ENCODE peak calls at places on chromosomes 16 and 17, in six cellular contexts. W is sigmoid colon, X is thyroid gland, A is lower leg skin, T is suprapubic skin, Y is gastrocnemius medialis. G is an unnamed sample.

GRCh38 chr17:64320613-64321553 is 57.8 kb upstream of the TEX2 start:
- DNase-seq in W (peak), X (peak), A (peak), T (no peak), Y (peak), G (peak)

GRCh38 chr17:31525801-31526549 is 134.5 kb downstream of the RAB11FIP4 start:
- DNase-seq in W (no peak), X (no peak), A (no peak), T (no peak), Y (no peak), G (no peak)

GRCh38 chr16:88904676-88905365 is 38.4 kb upstream of the PABPN1L start:
- DNase-seq in W (no peak), X (no peak), A (no peak), T (no peak), Y (no peak), G (no peak)

GRCh38 chr16:72027669-72028378 is 19.3 kb downstream of the DHODH start:
- DNase-seq in W (no peak), X (no peak), A (no peak), T (no peak), Y (no peak), G (no peak)

GRCh38 chr17:66715076-66715675 is 119.7 kb upstream of the CACNG5 start:
- DNase-seq in W (no peak), X (no peak), A (no peak), T (no peak), Y (no peak), G (no peak)

GRCh38 chr16:81803332-81803731 is 24.2 kb downstream of the PLCG2 start:
- DNase-seq in W (no peak), X (no peak), A (no peak), T (no peak), Y (no peak), G (no peak)

GRCh38 chr16:1159973-1160772 is 7.3 kb downstream of the CACNA1H start:
- DNase-seq in W (peak), X (peak), A (no peak), T (no peak), Y (peak), G (no peak)

GRCh38 chr17:82972836-82973372 is 106.5 kb upstream of the METRNL start:
- DNase-seq in W (no peak), X (no peak), A (no peak), T (no peak), Y (no peak), G (no peak)

GRCh38 chr17:78338860-78339259 is 21.0 kb downstream of the SOCS3 start:
- DNase-seq in W (no peak), X (no peak), A (no peak), T (no peak), Y (no peak), G (peak)

GRCh38 chr17:20127660-20128413 is 118.7 kb downstream of the SPECC1 start:
- DNase-seq in W (no peak), X (no peak), A (no peak), T (no peak), Y (no peak), G (no peak)

GRCh38 chr16:68645494-68646388 is 631 bp downstream of the CDH3 start:
- DNase-seq in W (no peak), X (peak), A (no peak), T (no peak), Y (no peak), G (no peak)

GRCh38 chr16:10368984-10369551 is 16.8 kb upstream of the ATF7IP2 start:
- DNase-seq in W (no peak), X (peak), A (no peak), T (no peak), Y (no peak), G (no peak)

GRCh38 chr16:28157768-28158535 is 53.8 kb downstream of the XPO6 start:
- DNase-seq in W (no peak), X (no peak), A (peak), T (no peak), Y (no peak), G (no peak)

GRCh38 chr16:89144681-89145080 is 26.9 kb upstream of the CDH15 start:
- DNase-seq in W (no peak), X (no peak), A (no peak), T (no peak), Y (no peak), G (no peak)

GRCh38 chr16:69880640-69881133 is 70.4 kb upstream of the CLEC18A start:
- DNase-seq in W (no peak), X (peak), A (no peak), T (no peak), Y (no peak), G (no peak)

GRCh38 chr16:15961060-15961511 is 11.7 kb downstream of the ABCC1 start:
- DNase-seq in W (no peak), X (no peak), A (no peak), T (no peak), Y (no peak), G (no peak)

GRCh38 chr17:34637548-34638525 is 58.5 kb downstream of the TMEM132E start:
- DNase-seq in W (peak), X (peak), A (peak), T (no peak), Y (peak), G (peak)

GRCh38 chr17:42378597-42379594 is 9.3 kb downstream of the STAT3 start:
- DNase-seq in W (peak), X (no peak), A (no peak), T (no peak), Y (no peak), G (no peak)

GRCh38 chr17:5282639-5283217 is 644 bp downstream of the RABEP1 start:
- DNase-seq in W (no peak), X (peak), A (no peak), T (no peak), Y (peak), G (no peak)

GRCh38 chr17:36858119-36859002 is 78.9 kb upstream of the LHX1 start:
- DNase-seq in W (no peak), X (no peak), A (no peak), T (no peak), Y (no peak), G (no peak)

GRCh38 chr17:19718613-19719364 is 2.4 kb upstream of the SLC47A2 start:
- DNase-seq in W (no peak), X (no peak), A (no peak), T (no peak), Y (no peak), G (no peak)

GRCh38 chr17:62703269-62703775 is 75.9 kb downstream of the MRC2 start:
- DNase-seq in W (peak), X (peak), A (no peak), T (no peak), Y (no peak), G (peak)

GRCh38 chr17:68029512-68030215 is 5.9 kb upstream of the KPNA2 start:
- DNase-seq in W (no peak), X (no peak), A (no peak), T (no peak), Y (no peak), G (no peak)

GRCh38 chr16:79182618-79183017 is 417.9 kb downstream of the MAF start:
- DNase-seq in W (no peak), X (no peak), A (no peak), T (no peak), Y (no peak), G (no peak)

GRCh38 chr16:23979426-23979825 is 143.6 kb downstream of the PRKCB start:
- DNase-seq in W (no peak), X (no peak), A (no peak), T (no peak), Y (no peak), G (no peak)

GRCh38 chr17:62819511-62820221 is 11.6 kb upstream of the MARCHF10 start:
- DNase-seq in W (peak), X (peak), A (peak), T (no peak), Y (peak), G (peak)

GRCh38 chr16:69859105-69859969 is 91.8 kb upstream of the CLEC18A start:
- DNase-seq in W (no peak), X (peak), A (no peak), T (no peak), Y (peak), G (peak)

GRCh38 chr16:11094075-11094593 is 149.8 kb downstream of the CLEC16A start:
- DNase-seq in W (peak), X (peak), A (no peak), T (no peak), Y (no peak), G (no peak)

GRCh38 chr16:12500771-12501170 is 302.9 kb downstream of the CPPED1 start:
- DNase-seq in W (peak), X (no peak), A (peak), T (no peak), Y (no peak), G (peak)

GRCh38 chr16:14007460-14007859 is 63.7 kb upstream of the MRTFB start:
- DNase-seq in W (no peak), X (no peak), A (no peak), T (no peak), Y (no peak), G (no peak)

GRCh38 chr17:80491478-80492342 is 15.3 kb upstream of the NPTX1 start:
- DNase-seq in W (no peak), X (no peak), A (no peak), T (no peak), Y (no peak), G (no peak)

GRCh38 chr16:84562174-84562815 is 55.6 kb downstream of the COTL1 start:
- DNase-seq in W (no peak), X (no peak), A (no peak), T (no peak), Y (no peak), G (no peak)

GRCh38 chr17:37648555-37648954 is 5.3 kb upstream of the DDX52 start:
- DNase-seq in W (no peak), X (peak), A (no peak), T (no peak), Y (no peak), G (no peak)

GRCh38 chr16:50635505-50636392 is 45.4 kb downstream of the SNX20 start:
- DNase-seq in W (no peak), X (no peak), A (no peak), T (no peak), Y (no peak), G (no peak)

GRCh38 chr17:47239663-47240374 is 13.8 kb upstream of the ITGB3 start:
- DNase-seq in W (peak), X (peak), A (peak), T (peak), Y (peak), G (peak)

GRCh38 chr16:1097800-1098199 is 1.8 kb upstream of the C1QTNF8 start:
- DNase-seq in W (no peak), X (no peak), A (no peak), T (no peak), Y (peak), G (no peak)

DNA sequence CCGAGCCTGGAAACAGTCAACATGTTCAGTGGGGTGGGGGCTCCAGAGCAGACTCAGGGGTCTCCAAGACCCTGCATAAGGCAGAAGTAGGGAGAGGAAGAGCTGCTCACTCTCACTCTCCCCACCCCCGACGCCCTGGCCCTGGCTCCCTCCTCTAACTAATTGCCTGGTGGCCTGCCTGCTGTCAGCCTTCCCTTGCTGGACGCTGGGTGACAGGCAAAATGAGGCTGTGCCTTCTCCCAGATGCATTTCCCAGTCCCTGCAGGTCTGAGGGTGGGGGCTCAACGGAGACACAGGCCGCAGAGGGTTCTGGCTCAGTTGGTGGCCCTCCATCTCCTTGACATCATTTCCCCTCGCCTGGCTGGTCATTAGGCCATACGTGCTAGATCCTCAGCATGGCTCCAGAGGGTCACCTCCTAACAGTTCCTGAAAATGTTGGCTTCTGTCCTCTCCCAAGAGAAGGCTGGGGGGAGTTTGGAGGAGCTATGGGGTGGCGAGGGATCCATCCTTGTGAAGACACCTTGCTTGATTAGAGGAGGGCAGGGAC is 1.4 kb downstream of the FMNL1 start:
- DNase-seq in W (no peak), X (no peak), A (no peak), T (no peak), Y (no peak), G (no peak)
- H3K4me3 ChIP-seq in W (no peak), X (no peak), A (no peak), T (peak), Y (peak), G (peak)

GRCh38 chr17:28363776-28364650 is 986 bp downstream of the SEBOX start:
- DNase-seq in W (no peak), X (no peak), A (no peak), T (no peak), Y (no peak), G (no peak)

GRCh38 chr17:28365487-28365886 is 488 bp upstream of the SEBOX start:
- DNase-seq in W (no peak), X (no peak), A (no peak), T (no peak), Y (no peak), G (no peak)

GRCh38 chr17:28366605-28367004 is 1.6 kb upstream of the SEBOX start:
- DNase-seq in W (no peak), X (no peak), A (no peak), T (no peak), Y (no peak), G (no peak)

GRCh38 chr17:28363186-28363585 is 1.8 kb downstream of the SEBOX start:
- DNase-seq in W (no peak), X (no peak), A (no peak), T (no peak), Y (no peak), G (no peak)

DNA sequence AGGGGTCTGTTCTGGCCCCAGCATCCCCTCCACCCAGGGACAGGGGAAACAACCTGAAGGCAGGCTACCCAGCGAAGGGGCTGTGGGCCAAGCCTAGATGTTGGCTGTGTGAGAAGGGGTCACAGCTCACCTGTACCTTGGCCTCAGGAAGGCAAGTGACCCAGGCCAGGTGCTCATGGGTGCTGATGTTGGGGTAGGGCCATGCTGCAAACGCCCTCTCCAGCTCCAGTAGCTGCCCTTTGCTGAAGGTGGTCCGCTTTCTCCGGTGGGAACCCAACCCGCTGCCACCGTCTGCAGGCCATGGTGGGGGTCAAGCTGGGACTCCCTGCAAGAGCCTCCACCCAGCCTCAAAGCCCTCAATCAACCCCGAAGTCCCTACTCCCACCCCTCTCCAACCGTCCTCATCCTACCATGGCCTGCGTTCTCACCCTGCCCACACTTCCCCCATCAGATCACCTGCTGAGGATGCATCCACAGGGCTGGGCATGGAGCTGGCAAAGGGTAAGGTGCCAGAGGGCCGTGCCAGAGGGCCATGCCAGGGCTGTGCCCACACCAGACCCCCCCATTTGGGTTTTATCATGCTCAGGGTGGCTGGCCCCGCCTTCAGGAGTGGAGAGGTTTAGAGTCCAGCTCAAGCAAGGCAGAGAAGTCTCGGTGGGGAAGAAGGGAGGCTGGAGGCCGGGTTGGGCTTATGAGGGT is at the start of gene SEBOX:
- DNase-seq in W (no peak), X (no peak), A (no peak), T (no peak), Y (no peak), G (no peak)
- TF ChIP-seq POLR2A in W (no peak), X (no peak), A (no peak), T (no peak), Y (no peak), G (no peak)

DNA sequence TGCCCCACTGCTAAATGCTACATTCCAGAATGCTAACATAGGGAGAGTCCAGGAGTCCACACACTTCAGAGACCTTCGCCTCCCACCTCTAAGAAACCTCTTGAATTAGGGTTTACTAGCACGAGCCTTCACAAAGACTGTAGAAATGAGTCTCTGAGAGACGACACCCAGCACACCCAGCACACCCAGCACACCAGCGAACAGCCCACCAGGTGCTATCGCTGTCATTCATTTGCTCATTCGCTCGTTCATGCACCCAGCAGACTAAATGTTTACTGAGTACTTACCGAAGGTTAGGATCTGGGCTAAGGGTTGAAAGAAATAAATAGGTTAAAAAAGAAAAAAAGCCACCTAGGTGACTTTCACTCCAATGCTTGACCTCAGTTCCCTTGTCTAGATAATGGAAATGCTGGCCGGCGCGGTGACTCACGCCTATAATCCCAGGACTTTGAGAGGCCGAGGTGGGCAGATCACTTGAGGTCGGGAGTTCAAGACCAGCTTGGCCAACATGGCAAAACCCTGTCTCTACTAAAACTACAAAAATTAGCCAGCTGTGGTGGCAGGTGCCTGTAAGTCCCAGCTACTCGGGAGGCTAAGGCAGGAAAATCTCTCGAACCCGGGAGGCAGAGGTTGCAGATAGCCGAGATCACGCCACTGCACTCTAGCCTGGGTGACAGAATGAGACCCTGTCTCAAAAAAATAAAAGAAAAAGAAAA is 100.8 kb downstream of the ADCY9 start:
- DNase-seq in W (no peak), X (no peak), A (no peak), T (no peak), Y (no peak), G (peak)
- H3K4me3 ChIP-seq in W (no peak), X (no peak), A (no peak), T (no peak), Y (no peak), G (no peak)

GRCh38 chr17:77098884-77099545 is 41.8 kb upstream of the SEC14L1 start:
- DNase-seq in W (peak), X (peak), A (peak), T (no peak), Y (peak), G (peak)
- TF ChIP-seq POLR2A in W (no peak), X (no peak), A (no peak), T (no peak), Y (peak), G (no peak)

GRCh38 chr17:48995871-48996695 is 1.1 kb upstream of the IGF2BP1 start:
- DNase-seq in W (no peak), X (no peak), A (no peak), T (peak), Y (no peak), G (no peak)
- H3K4me3 ChIP-seq in W (no peak), X (no peak), A (no peak), T (no peak), Y (peak), G (no peak)

GRCh38 chr17:77146882-77147281 is 6.1 kb downstream of the SEC14L1 start:
- DNase-seq in W (no peak), X (peak), A (no peak), T (no peak), Y (no peak), G (peak)
- TF ChIP-seq POLR2A in W (no peak), X (no peak), A (no peak), T (no peak), Y (no peak), G (no peak)

GRCh38 chr16:73170587-73170986 is 122.7 kb upstream of the ZFHX3 start:
- DNase-seq in W (no peak), X (peak), A (no peak), T (no peak), Y (no peak), G (no peak)

GRCh38 chr16:73171380-73171779 is 123.5 kb upstream of the ZFHX3 start:
- DNase-seq in W (no peak), X (no peak), A (no peak), T (no peak), Y (no peak), G (no peak)

GRCh38 chr16:73171901-73172619 is 124.1 kb upstream of the ZFHX3 start:
- DNase-seq in W (no peak), X (peak), A (no peak), T (no peak), Y (no peak), G (no peak)

GRCh38 chr16:73173396-73173795 is 125.5 kb upstream of the ZFHX3 start:
- DNase-seq in W (no peak), X (no peak), A (no peak), T (no peak), Y (no peak), G (no peak)

GRCh38 chr16:73172621-73173312 is 124.8 kb upstream of the ZFHX3 start:
- DNase-seq in W (peak), X (peak), A (peak), T (no peak), Y (peak), G (peak)
- H3K4me3 ChIP-seq in W (no peak), X (no peak), A (no peak), T (no peak), Y (peak), G (no peak)

GRCh38 chr17:75270218-75270965 is 639 bp downstream of the MIF4GD start:
- DNase-seq in W (peak), X (peak), A (peak), T (peak), Y (peak), G (peak)
- TF ChIP-seq POLR2A in W (peak), X (no peak), A (no peak), T (peak), Y (peak), G (no peak)

DNA sequence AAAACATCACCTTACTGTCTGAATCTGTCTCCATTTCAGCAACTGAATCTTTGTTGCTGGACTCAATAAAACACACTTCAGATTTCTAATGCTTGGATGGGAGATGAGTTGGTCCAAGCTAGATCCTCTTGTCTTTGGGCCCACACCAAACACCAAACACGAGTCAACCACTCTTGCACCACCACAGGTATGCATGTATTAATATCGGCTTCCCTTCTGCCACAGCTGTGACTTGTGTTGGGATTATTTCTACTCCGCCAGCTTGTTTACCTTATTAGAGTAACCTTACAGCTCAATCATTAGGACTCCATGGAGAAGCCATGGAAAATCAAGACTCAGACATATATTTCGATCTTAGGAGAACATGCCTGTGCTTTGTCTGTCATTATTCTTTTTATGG is 49.9 kb downstream of the XYLT1 start:
- DNase-seq in W (no peak), X (no peak), A (no peak), T (no peak), Y (no peak), G (no peak)
- H3K4me3 ChIP-seq in W (no peak), X (no peak), A (no peak), T (no peak), Y (no peak), G (no peak)